ENCODE peak calls at places on chromosomes 1 and 21, in nine cellular contexts. M is caudate nucleus, A is lung, Y is Panc1, B is aorta, H is hepatocyte, V is Peyer's patch, L is HepG2, W is right cardiac atrium. S is an unnamed sample.
A peak's percentile ranks its signal among the peaks of the same experiment; 100 is the strongest.

GRCh38 chr1:204782118-204782700 is 88.5 kb upstream of the NFASC start:
- DNase-seq in M (no peak), A (no peak), Y (no peak), B (no peak), H (no peak), V (no peak), L (no peak), W (no peak), S (no peak)

GRCh38 chr1:183847646-183848045 is 42.7 kb downstream of the RGL1 start:
- DNase-seq in M (no peak), A (no peak), Y (no peak), B (no peak), H (peak; percentile 46), V (no peak), L (no peak), W (no peak), S (no peak)

GRCh38 chr1:168676029-168676812 is 52.8 kb downstream of the DPT start:
- DNase-seq in M (no peak), A (no peak), Y (no peak), B (no peak), H (no peak), V (no peak), L (no peak), W (no peak), S (no peak)

GRCh38 chr21:17802568-17802967 is 16.6 kb downstream of the C21orf91 start:
- DNase-seq in M (no peak), A (no peak), Y (no peak), B (no peak), H (no peak), V (no peak), L (no peak), W (no peak), S (no peak)

GRCh38 chr1:218339267-218339831 is 5.8 kb upstream of the TGFB2 start:
- DNase-seq in M (no peak), A (no peak), Y (no peak), B (no peak), H (peak; percentile 51), V (no peak), L (peak; percentile 19), W (no peak), S (no peak)

GRCh38 chr1:6397844-6398243 is 4.3 kb upstream of the ACOT7 start:
- DNase-seq in M (no peak), A (no peak), Y (no peak), B (no peak), H (no peak), V (no peak), L (no peak), W (no peak), S (no peak)

GRCh38 chr1:48450505-48450904 is 21.5 kb downstream of the SPATA6 start:
- DNase-seq in M (no peak), A (no peak), Y (no peak), B (no peak), H (no peak), V (no peak), L (no peak), W (no peak), S (no peak)

GRCh38 chr1:244065960-244066388 is 14.9 kb downstream of the ZBTB18 start:
- DNase-seq in M (no peak), A (no peak), Y (no peak), B (no peak), H (no peak), V (no peak), L (no peak), W (no peak), S (no peak)

GRCh38 chr1:6414443-6414844 is 5.3 kb downstream of the HES2 start:
- DNase-seq in M (no peak), A (no peak), Y (no peak), B (no peak), H (peak; percentile 69), V (peak; percentile 61), L (peak; percentile 49), W (no peak), S (no peak)

GRCh38 chr1:13805431-13805830 is 105.4 kb downstream of the PRDM2 start:
- DNase-seq in M (no peak), A (no peak), Y (no peak), B (no peak), H (no peak), V (no peak), L (no peak), W (no peak), S (no peak)

GRCh38 chr1:239987103-239987745 is 104.5 kb upstream of the FMN2 start:
- DNase-seq in M (no peak), A (no peak), Y (no peak), B (no peak), H (peak; percentile 72), V (no peak), L (peak; percentile 28), W (peak; percentile 31), S (no peak)

GRCh38 chr21:36966846-36967657 is 583 bp upstream of the HLCS start:
- DNase-seq in M (no peak), A (no peak), Y (no peak), B (peak; percentile 90), H (no peak), V (no peak), L (no peak), W (no peak), S (no peak)

GRCh38 chr21:43196789-43197188 is 28.0 kb downstream of the CRYAA start:
- DNase-seq in M (no peak), A (no peak), Y (no peak), B (no peak), H (peak; percentile 73), V (no peak), L (no peak), W (no peak), S (no peak)

GRCh38 chr1:180365039-180365438 is 135.0 kb downstream of the LHX4 start:
- DNase-seq in M (no peak), A (no peak), Y (no peak), B (no peak), H (no peak), V (no peak), L (peak; percentile 9), W (no peak), S (peak; percentile 6)

GRCh38 chr1:243254233-243254926 is 701 bp downstream of the CEP170 start:
- DNase-seq in M (peak; percentile 41), A (peak; percentile 73), Y (no peak), B (peak; percentile 89), H (peak; percentile 67), V (peak; percentile 67), L (peak; percentile 34), W (peak; percentile 77), S (peak; percentile 52)

GRCh38 chr1:87204441-87204840 is 124.2 kb upstream of the LMO4 start:
- DNase-seq in M (no peak), A (no peak), Y (no peak), B (no peak), H (no peak), V (no peak), L (no peak), W (no peak), S (no peak)

GRCh38 chr1:113452921-113453770 is 62.8 kb downstream of the MAGI3 start:
- DNase-seq in M (no peak), A (no peak), Y (no peak), B (no peak), H (peak; percentile 44), V (no peak), L (peak; percentile 32), W (no peak), S (no peak)

GRCh38 chr1:206698990-206699586 is 14.4 kb downstream of the MAPKAPK2 start:
- DNase-seq in M (no peak), A (no peak), Y (no peak), B (no peak), H (no peak), V (no peak), L (no peak), W (no peak), S (no peak)
- H3K27ac ChIP-seq in M (no peak overlapping the region), A (peak overlapping the region; percentile 37), Y (no peak overlapping the region), B (no peak overlapping the region), H (no peak overlapping the region), V (peak overlapping the region; percentile 33), L (peak overlapping the region; percentile 46), W (peak overlapping the region; percentile 79), S (no peak overlapping the region)

GRCh38 chr1:108701176-108701849 is 9.2 kb downstream of the PRPF38B start:
- DNase-seq in M (no peak), A (no peak), Y (no peak), B (no peak), H (no peak), V (no peak), L (no peak), W (no peak), S (no peak)

GRCh38 chr1:108708726-108709660 is 3.7 kb upstream of the FNDC7 start:
- DNase-seq in M (no peak), A (no peak), Y (no peak), B (no peak), H (no peak), V (no peak), L (no peak), W (no peak), S (no peak)

GRCh38 chr1:108706643-108707042 is 6.1 kb upstream of the FNDC7 start:
- DNase-seq in M (no peak), A (no peak), Y (no peak), B (no peak), H (no peak), V (no peak), L (no peak), W (no peak), S (no peak)

GRCh38 chr1:108703939-108704338 is 8.8 kb upstream of the FNDC7 start:
- DNase-seq in M (no peak), A (no peak), Y (no peak), B (no peak), H (no peak), V (no peak), L (no peak), W (no peak), S (no peak)

GRCh38 chr1:108704501-108704900 is 8.2 kb upstream of the FNDC7 start:
- DNase-seq in M (no peak), A (no peak), Y (no peak), B (no peak), H (peak; percentile 19), V (no peak), L (no peak), W (peak; percentile 31), S (no peak)
- H3K27ac ChIP-seq in M (no peak overlapping the region), A (no peak overlapping the region), Y (no peak overlapping the region), B (no peak overlapping the region), H (no peak overlapping the region), V (no peak overlapping the region), L (no peak overlapping the region), W (no peak overlapping the region), S (no peak overlapping the region)

GRCh38 chr21:32423320-32423719 is 10.8 kb downstream of the EVA1C start:
- DNase-seq in M (no peak), A (no peak), Y (no peak), B (no peak), H (no peak), V (no peak), L (no peak), W (no peak), S (no peak)
- H3K27ac ChIP-seq in M (no peak overlapping the region), A (no peak overlapping the region), Y (no peak overlapping the region), B (peak overlapping the region; percentile 28), H (no peak overlapping the region), V (no peak overlapping the region), L (no peak overlapping the region), W (no peak overlapping the region), S (no peak overlapping the region)

DNA sequence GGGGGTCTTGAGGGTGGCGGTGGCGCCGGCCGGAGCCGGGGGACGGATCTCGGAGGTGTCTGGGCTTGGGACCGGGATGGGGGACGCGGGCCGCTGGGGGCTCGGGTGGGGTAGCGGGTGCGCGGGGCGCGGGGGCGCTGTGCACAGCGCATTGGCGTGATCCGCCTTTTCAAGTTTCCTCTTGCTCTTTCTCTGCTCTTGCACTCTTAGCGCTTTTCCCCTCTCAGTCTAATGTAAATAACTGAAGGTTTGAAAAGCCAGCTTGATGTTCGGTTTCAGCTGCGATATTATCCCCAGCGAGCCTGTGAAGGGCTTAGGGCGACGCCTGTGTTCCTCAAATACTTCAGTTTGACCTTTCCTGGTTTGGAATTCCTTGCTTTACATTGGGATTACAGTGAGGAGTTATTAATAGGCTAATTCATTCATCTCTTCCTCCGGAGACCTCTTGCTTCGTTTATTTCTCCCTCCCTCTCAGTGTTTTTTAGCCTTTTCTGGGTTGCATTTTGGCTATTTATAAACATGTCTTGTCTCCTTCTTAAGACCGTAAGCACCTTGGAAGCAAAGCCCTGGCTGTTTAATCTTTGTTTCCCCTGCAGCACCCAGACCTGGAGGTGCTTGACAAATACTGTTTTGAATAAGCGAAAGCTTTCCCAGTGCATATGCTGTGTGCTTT is 673 bp downstream of the RAB4A start:
- DNase-seq in M (peak; percentile 56), A (no peak), Y (no peak), B (no peak), H (peak; percentile 59), V (no peak), L (peak; percentile 28), W (no peak), S (peak; percentile 20)
- H3K27ac ChIP-seq in M (peak overlapping the region; percentile 82), A (peak overlapping the region; percentile 20), Y (peak overlapping the region; percentile 93), B (peak overlapping the region; percentile 75), H (peak overlapping the region; percentile 83), V (peak overlapping the region; percentile 95), L (peak overlapping the region; percentile 100), W (peak overlapping the region; percentile 64), S (peak overlapping the region; percentile 3)